ENCODE peak calls at places on chromosomes 16 and 17, in five cellular contexts. L, J, S, E and X are unnamed samples.

GRCh38 chr16:47949276-47949675 is 206.5 kb downstream of the ABCC12 start:
- DNase-seq in L (no peak), J (no peak), E (no peak), S (no peak), X (no peak)

GRCh38 chr17:48546187-48546923 is 1.4 kb upstream of the HOXB2 start:
- DNase-seq in E (no peak), J (no peak), L (no peak), S (no peak), X (no peak)

GRCh38 chr16:2467301-2468141 is 3.6 kb upstream of the NTN3 start:
- DNase-seq in E (peak; percentile 80), L (no peak), J (no peak), S (peak; percentile 89), X (peak; percentile 29)

GRCh38 chr17:27216836-27217235 is 77.1 kb upstream of the WSB1 start:
- DNase-seq in S (no peak), L (no peak), E (no peak), J (no peak), X (no peak)

GRCh38 chr16:1707193-1707790 is 1.3 kb downstream of the MAPK8IP3 start:
- DNase-seq in J (no peak), E (no peak), S (no peak), L (no peak), X (no peak)

GRCh38 chr17:49996495-49997255 is 1.7 kb upstream of the DLX3 start:
- DNase-seq in E (peak; percentile 46), J (peak; percentile 60), S (no peak), L (peak; percentile 82), X (no peak)

GRCh38 chr17:62809656-62810055 is 1.5 kb upstream of the MARCHF10 start:
- DNase-seq in L (no peak), S (no peak), E (no peak), J (no peak), X (no peak)

GRCh38 chr16:29028457-29029167 is 43.8 kb downstream of the LAT start:
- DNase-seq in S (peak; percentile 59), L (no peak), E (no peak), J (no peak), X (no peak)

GRCh38 chr17:245611-246010 is 64.2 kb upstream of the DOC2B start:
- DNase-seq in J (no peak), L (no peak), E (peak; percentile 6), S (peak; percentile 37), X (no peak)

GRCh38 chr17:76014100-76014924 is 12.8 kb downstream of the EVPL start:
- DNase-seq in J (peak; percentile 81), L (peak; percentile 78), S (no peak), E (peak; percentile 48), X (peak; percentile 13)

GRCh38 chr17:42675984-42676423 is 790 bp downstream of the PLEKHH3 start:
- DNase-seq in E (peak; percentile 67), S (peak; percentile 87), L (no peak), J (no peak), X (no peak)

GRCh38 chr16:78684040-78684611 is 584.7 kb downstream of the WWOX start:
- DNase-seq in E (peak; percentile 65), S (peak; percentile 87), J (no peak), L (no peak), X (no peak)

GRCh38 chr17:77429985-77430752 is 289.4 kb downstream of the SEC14L1 start:
- DNase-seq in S (peak; percentile 95), L (peak; percentile 89), E (peak; percentile 91), J (peak; percentile 80), X (peak; percentile 65)

GRCh38 chr17:57708401-57708800 is 36.7 kb downstream of the CCDC182 start:
- DNase-seq in S (no peak), J (no peak), E (no peak), L (no peak), X (no peak)
- H3K27ac ChIP-seq in S (no peak overlapping the region), J (no peak overlapping the region), E (peak overlapping the region; percentile 56), L (no peak overlapping the region), X (no peak overlapping the region)

GRCh38 chr17:81515530-81516041 is 3.0 kb upstream of the ACTG1 start:
- DNase-seq in S (peak; percentile 76), E (no peak), J (peak; percentile 26), L (no peak), X (no peak)
- H3K27ac ChIP-seq in S (peak overlapping the region; percentile 95), E (peak overlapping the region; percentile 99), J (peak overlapping the region; percentile 31), L (peak overlapping the region; percentile 78), X (peak overlapping the region; percentile 59)

GRCh38 chr17:81081217-81081616 is 46.3 kb downstream of the BAIAP2 start:
- DNase-seq in L (no peak), E (no peak), J (no peak), S (no peak), X (no peak)
- H3K27ac ChIP-seq in L (no peak overlapping the region), E (peak overlapping the region; percentile 90), J (no peak overlapping the region), S (peak overlapping the region; percentile 71), X (peak overlapping the region; percentile 72)

GRCh38 chr17:39144414-39144813 is 7.0 kb downstream of the PLXDC1 start:
- DNase-seq in J (no peak), E (peak; percentile 92), S (peak; percentile 94), L (no peak), X (no peak)
- H3K27ac ChIP-seq in J (no peak overlapping the region), E (peak overlapping the region; percentile 88), S (peak overlapping the region; percentile 88), L (no peak overlapping the region), X (no peak overlapping the region)

GRCh38 chr16:21167360-21167759 is 8.9 kb downstream of the LDAF1 start:
- DNase-seq in S (no peak), E (no peak), L (no peak), J (no peak), X (no peak)
- H3K27ac ChIP-seq in S (no peak overlapping the region), E (peak overlapping the region; percentile 12), L (no peak overlapping the region), J (no peak overlapping the region), X (no peak overlapping the region)

GRCh38 chr17:38568274-38568673 is 37.5 kb downstream of the SRCIN1 start:
- DNase-seq in S (no peak), J (no peak), E (no peak), L (no peak), X (no peak)
- H3K27ac ChIP-seq in S (no peak overlapping the region), J (no peak overlapping the region), E (no peak overlapping the region), L (no peak overlapping the region), X (peak overlapping the region; percentile 96)

GRCh38 chr17:4592240-4593005 is 8.1 kb downstream of the SMTNL2 start:
- DNase-seq in L (no peak), S (no peak), J (no peak), E (no peak), X (no peak)
- H3K27ac ChIP-seq in L (no peak overlapping the region), S (no peak overlapping the region), J (no peak overlapping the region), E (no peak overlapping the region), X (no peak overlapping the region)